ENCODE peak calls at places on chromosomes 4 and X, in five cellular contexts. One of them, this sample, is unnamed.
A peak's percentile ranks its signal among the peaks of the same experiment; 100 is the strongest.

GRCh38 chr4:106058919-106059318 is 163.6 kb downstream of the NPNT start:
- DNase-seq in body of pancreas: no peak
- DNase-seq in OCI-LY7: no peak
- DNase-seq in keratinocyte: no peak
- DNase-seq in IMR-90: peak; percentile 31
- DNase-seq in this sample: no peak

GRCh38 chrX:68132749-68133148 is 300.5 kb downstream of the OPHN1 start:
- DNase-seq in body of pancreas: no peak
- DNase-seq in OCI-LY7: no peak
- DNase-seq in keratinocyte: no peak
- DNase-seq in IMR-90: no peak
- DNase-seq in this sample: no peak

GRCh38 chr4:37599092-37599800 is 86.9 kb downstream of the RELL1 start:
- DNase-seq in body of pancreas: no peak
- DNase-seq in OCI-LY7: no peak
- DNase-seq in keratinocyte: no peak
- DNase-seq in IMR-90: no peak
- DNase-seq in this sample: peak; percentile 54

GRCh38 chr4:122234686-122235085 is 82.6 kb downstream of the BLTP1 start:
- DNase-seq in body of pancreas: no peak
- DNase-seq in OCI-LY7: no peak
- DNase-seq in keratinocyte: no peak
- DNase-seq in IMR-90: no peak
- DNase-seq in this sample: no peak

GRCh38 chr4:79918292-79918691 is 154.7 kb downstream of the ANTXR2 start:
- DNase-seq in body of pancreas: no peak
- DNase-seq in OCI-LY7: no peak
- DNase-seq in keratinocyte: no peak
- DNase-seq in IMR-90: no peak
- DNase-seq in this sample: no peak

GRCh38 chr4:184142121-184143000 is 75.3 kb downstream of the ENPP6 start:
- DNase-seq in body of pancreas: no peak
- DNase-seq in OCI-LY7: no peak
- DNase-seq in keratinocyte: no peak
- DNase-seq in IMR-90: no peak
- DNase-seq in this sample: no peak

GRCh38 chr4:135319685-135320084 is 1118.1 kb upstream of the PABPC4L start:
- DNase-seq in body of pancreas: no peak
- DNase-seq in OCI-LY7: no peak
- DNase-seq in keratinocyte: no peak
- DNase-seq in IMR-90: no peak
- DNase-seq in this sample: no peak

GRCh38 chr4:5783486-5783885 is 72.5 kb downstream of the EVC start:
- DNase-seq in body of pancreas: no peak
- DNase-seq in OCI-LY7: no peak
- DNase-seq in keratinocyte: no peak
- DNase-seq in IMR-90: no peak
- DNase-seq in this sample: no peak

GRCh38 chrX:151393514-151393913 is 3.5 kb upstream of the VMA21 start:
- DNase-seq in body of pancreas: no peak
- DNase-seq in OCI-LY7: peak; percentile 39
- DNase-seq in keratinocyte: no peak
- DNase-seq in IMR-90: no peak
- DNase-seq in this sample: no peak

GRCh38 chr4:82745173-82745842 is 53.3 kb downstream of the SCD5 start:
- DNase-seq in body of pancreas: peak; percentile 39
- DNase-seq in OCI-LY7: no peak
- DNase-seq in keratinocyte: peak; percentile 57
- DNase-seq in IMR-90: peak; percentile 77
- DNase-seq in this sample: no peak

GRCh38 chr4:59537231-59537886 is 1662.8 kb upstream of the ADGRL3 start:
- DNase-seq in body of pancreas: no peak
- DNase-seq in OCI-LY7: no peak
- DNase-seq in keratinocyte: no peak
- DNase-seq in IMR-90: no peak
- DNase-seq in this sample: no peak

GRCh38 chrX:52271212-52271611 is 86.5 kb downstream of the MAGED4 start:
- DNase-seq in body of pancreas: no peak
- DNase-seq in OCI-LY7: peak; percentile 32
- DNase-seq in keratinocyte: no peak
- DNase-seq in IMR-90: no peak
- DNase-seq in this sample: no peak

GRCh38 chr4:77358315-77358928 is 201.4 kb downstream of the CCNG2 start:
- DNase-seq in body of pancreas: peak; percentile 27
- DNase-seq in OCI-LY7: peak; percentile 42
- DNase-seq in keratinocyte: no peak
- DNase-seq in IMR-90: peak; percentile 40
- DNase-seq in this sample: peak; percentile 47

GRCh38 chrX:11764602-11765067 is 6.6 kb downstream of the MSL3 start:
- DNase-seq in body of pancreas: no peak
- DNase-seq in OCI-LY7: no peak
- DNase-seq in keratinocyte: no peak
- DNase-seq in IMR-90: no peak
- DNase-seq in this sample: no peak

GRCh38 chrX:11765449-11765848 is 7.4 kb downstream of the MSL3 start:
- DNase-seq in body of pancreas: no peak
- DNase-seq in OCI-LY7: no peak
- DNase-seq in keratinocyte: no peak
- DNase-seq in IMR-90: no peak
- DNase-seq in this sample: no peak

GRCh38 chrX:11766487-11766886 is 8.4 kb downstream of the MSL3 start:
- DNase-seq in body of pancreas: no peak
- DNase-seq in OCI-LY7: no peak
- DNase-seq in keratinocyte: no peak
- DNase-seq in IMR-90: no peak
- DNase-seq in this sample: no peak

GRCh38 chrX:11770320-11770719 is 12.3 kb downstream of the MSL3 start:
- DNase-seq in body of pancreas: no peak
- DNase-seq in OCI-LY7: peak; percentile 64
- DNase-seq in keratinocyte: peak; percentile 32
- DNase-seq in IMR-90: peak; percentile 63
- DNase-seq in this sample: peak; percentile 22

GRCh38 chrX:11768039-11768438 is 10.0 kb downstream of the MSL3 start:
- DNase-seq in body of pancreas: no peak
- DNase-seq in OCI-LY7: no peak
- DNase-seq in keratinocyte: no peak
- DNase-seq in IMR-90: no peak
- DNase-seq in this sample: no peak
- H3K4me3 ChIP-seq in body of pancreas: no peak overlapping the region
- H3K4me3 ChIP-seq in OCI-LY7: no peak overlapping the region
- H3K4me3 ChIP-seq in keratinocyte: no peak overlapping the region
- H3K4me3 ChIP-seq in IMR-90: no peak overlapping the region
- H3K4me3 ChIP-seq in this sample: no peak overlapping the region

DNA sequence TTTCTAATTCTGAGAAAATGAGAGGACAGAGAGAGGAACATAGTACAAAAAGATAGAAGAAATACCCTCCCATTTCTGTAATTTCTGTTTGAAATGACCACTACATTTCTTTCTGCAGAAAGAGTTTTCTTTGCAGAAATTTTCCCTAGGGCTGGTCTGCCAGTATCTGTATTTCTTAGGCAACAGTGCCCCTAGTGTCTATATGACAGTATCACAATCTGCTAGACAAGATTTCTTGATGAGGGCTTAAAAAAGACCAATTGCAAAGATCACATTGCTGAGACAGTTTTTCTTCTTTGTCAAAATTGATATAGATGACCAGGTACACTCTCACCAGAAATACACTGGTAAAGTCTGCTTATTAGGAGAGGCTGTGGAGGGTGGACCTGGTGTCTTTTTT is 81.0 kb upstream of the ZDHHC15 start:
- DNase-seq in body of pancreas: no peak
- DNase-seq in OCI-LY7: peak; percentile 43
- DNase-seq in keratinocyte: no peak
- DNase-seq in IMR-90: peak; percentile 28
- DNase-seq in this sample: no peak
- TF ChIP-seq CTCF in body of pancreas: peak; percentile 37
- TF ChIP-seq CTCF in OCI-LY7: peak; percentile 72
- TF ChIP-seq CTCF in keratinocyte: peak; percentile 40
- TF ChIP-seq CTCF in IMR-90: peak; percentile 52
- TF ChIP-seq CTCF in this sample: peak; percentile 33

DNA sequence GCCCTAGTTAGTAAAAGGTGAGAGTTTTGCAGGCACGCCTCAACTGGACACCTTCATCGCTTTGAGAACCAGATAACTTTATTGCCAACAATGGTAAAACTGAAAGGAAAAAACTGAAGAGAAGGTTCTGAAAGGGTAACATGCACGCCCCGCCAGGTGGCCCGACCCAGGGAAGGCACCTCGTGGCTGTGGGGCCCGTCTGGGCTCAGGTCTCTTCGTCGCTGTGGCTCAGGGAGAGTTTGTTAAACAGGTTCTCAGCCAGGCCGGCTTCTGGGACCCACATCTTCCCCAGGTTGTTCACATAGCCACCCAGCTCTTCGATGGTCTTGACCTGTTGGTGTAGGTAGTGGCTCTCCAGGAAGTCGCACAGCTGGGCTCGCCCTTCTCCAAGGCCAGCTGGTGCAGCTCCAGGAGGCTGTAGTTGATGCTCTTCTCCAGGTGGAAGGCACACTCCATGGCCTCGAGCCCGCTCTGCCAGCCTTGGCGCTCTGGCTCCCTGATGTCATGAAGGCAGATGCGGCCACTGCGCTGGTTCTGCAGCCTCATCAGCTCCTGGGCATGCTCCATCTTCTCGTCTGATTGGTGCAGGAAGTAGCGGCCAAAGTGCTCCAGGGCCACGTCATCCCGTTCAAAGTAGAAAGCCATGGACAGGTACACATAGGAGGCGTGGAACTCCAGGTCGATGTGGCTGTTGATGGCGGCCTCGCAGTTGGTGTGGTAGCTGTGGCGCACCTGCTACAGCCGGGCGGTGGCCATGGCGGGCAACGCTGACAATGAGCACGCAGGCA is 69.7 kb downstream of the FAM47C start:
- DNase-seq in body of pancreas: no peak
- DNase-seq in OCI-LY7: no peak
- DNase-seq in keratinocyte: no peak
- DNase-seq in IMR-90: no peak
- DNase-seq in this sample: no peak
- H3K4me1 ChIP-seq in body of pancreas: no peaks in the 10 kb centered on the region
- H3K4me1 ChIP-seq in OCI-LY7: no peaks in the 10 kb centered on the region
- H3K4me1 ChIP-seq in keratinocyte: no peaks in the 10 kb centered on the region
- H3K4me1 ChIP-seq in IMR-90: no peaks in the 10 kb centered on the region
- H3K4me1 ChIP-seq in this sample: no peaks in the 10 kb centered on the region

DNA sequence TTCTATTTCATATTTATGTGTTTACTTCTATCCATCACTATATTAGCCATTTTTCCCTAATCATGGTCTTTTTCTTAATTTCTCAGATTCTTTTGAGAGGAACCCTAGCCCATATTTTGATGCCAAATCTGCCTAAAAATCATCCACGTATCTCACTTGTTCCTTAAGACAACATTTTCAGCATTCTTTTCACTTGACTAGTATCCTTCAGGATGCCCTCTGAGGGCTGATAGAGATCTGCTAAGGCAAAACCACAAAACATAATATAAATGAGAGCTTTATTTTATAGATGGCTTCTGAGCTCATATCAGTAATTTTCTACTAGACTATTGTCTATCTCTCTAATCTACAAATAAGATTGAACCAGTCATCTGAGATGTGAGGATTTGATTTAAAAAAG is 341.9 kb downstream of the GPM6A start:
- DNase-seq in body of pancreas: no peak
- DNase-seq in OCI-LY7: no peak
- DNase-seq in keratinocyte: no peak
- DNase-seq in IMR-90: peak; percentile 15
- DNase-seq in this sample: no peak
- H3K4me3 ChIP-seq in body of pancreas: no peak overlapping the region
- H3K4me3 ChIP-seq in OCI-LY7: no peak overlapping the region
- H3K4me3 ChIP-seq in keratinocyte: no peak overlapping the region
- H3K4me3 ChIP-seq in IMR-90: no peak overlapping the region
- H3K4me3 ChIP-seq in this sample: no peak overlapping the region

This sample was measured in Caco-2.